ENCODE peak calls at places on chromosomes 13 and 19, in five cellular contexts. One of them, this sample, is unnamed.
A peak's percentile ranks its signal among the peaks of the same experiment; 100 is the strongest.

GRCh38 chr19:48854103-48854502 is 14.3 kb downstream of the PLEKHA4 start:
- DNase-seq in Peyer's patch: no peak
- DNase-seq in heart right ventricle: no peak
- DNase-seq in GM20000: no peak
- DNase-seq in GM12878: no peak
- DNase-seq in this sample: no peak

GRCh38 chr13:97268772-97269171 is 46.6 kb downstream of the MBNL2 start:
- DNase-seq in Peyer's patch: no peak
- DNase-seq in heart right ventricle: no peak
- DNase-seq in GM20000: no peak
- DNase-seq in GM12878: no peak
- DNase-seq in this sample: no peak

GRCh38 chr13:42973581-42973980 is 18.5 kb downstream of the EPSTI1 start:
- DNase-seq in Peyer's patch: no peak
- DNase-seq in heart right ventricle: no peak
- DNase-seq in GM20000: no peak
- DNase-seq in GM12878: no peak
- DNase-seq in this sample: no peak

GRCh38 chr19:6064016-6064702 is 46.1 kb downstream of the RFX2 start:
- DNase-seq in Peyer's patch: peak; percentile 46
- DNase-seq in heart right ventricle: no peak
- DNase-seq in GM20000: no peak
- DNase-seq in GM12878: no peak
- DNase-seq in this sample: no peak

GRCh38 chr13:25249001-25249543 is 38.2 kb downstream of the MTMR6 start:
- DNase-seq in Peyer's patch: no peak
- DNase-seq in heart right ventricle: no peak
- DNase-seq in GM20000: peak; percentile 24
- DNase-seq in GM12878: peak; percentile 17
- DNase-seq in this sample: peak; percentile 4

GRCh38 chr19:55384576-55385235 is 614 bp upstream of the TMEM238 start:
- DNase-seq in Peyer's patch: no peak
- DNase-seq in heart right ventricle: peak; percentile 32
- DNase-seq in GM20000: no peak
- DNase-seq in GM12878: no peak
- DNase-seq in this sample: peak; percentile 58

GRCh38 chr19:1514986-1515721 is 2.3 kb upstream of the ADAMTSL5 start:
- DNase-seq in Peyer's patch: no peak
- DNase-seq in heart right ventricle: no peak
- DNase-seq in GM20000: no peak
- DNase-seq in GM12878: no peak
- DNase-seq in this sample: no peak

GRCh38 chr13:46071590-46072249 is 19.2 kb upstream of the ZC3H13 start:
- DNase-seq in Peyer's patch: no peak
- DNase-seq in heart right ventricle: no peak
- DNase-seq in GM20000: peak; percentile 59
- DNase-seq in GM12878: peak; percentile 70
- DNase-seq in this sample: no peak

GRCh38 chr13:100636004-100636403 is 38.6 kb downstream of the TMTC4 start:
- DNase-seq in Peyer's patch: no peak
- DNase-seq in heart right ventricle: no peak
- DNase-seq in GM20000: no peak
- DNase-seq in GM12878: no peak
- DNase-seq in this sample: no peak

GRCh38 chr19:35529241-35530218 is 1.4 kb upstream of the SBSN start:
- DNase-seq in Peyer's patch: no peak
- DNase-seq in heart right ventricle: no peak
- DNase-seq in GM20000: no peak
- DNase-seq in GM12878: no peak
- DNase-seq in this sample: no peak

GRCh38 chr13:21297914-21298831 is 121.7 kb downstream of the MRPL57 start:
- DNase-seq in Peyer's patch: peak; percentile 92
- DNase-seq in heart right ventricle: peak; percentile 85
- DNase-seq in GM20000: peak; percentile 94
- DNase-seq in GM12878: peak; percentile 67
- DNase-seq in this sample: peak; percentile 87

GRCh38 chr13:94548382-94549240 is 47.3 kb downstream of the TGDS start:
- DNase-seq in Peyer's patch: peak; percentile 80
- DNase-seq in heart right ventricle: peak; percentile 47
- DNase-seq in GM20000: peak; percentile 27
- DNase-seq in GM12878: peak; percentile 8
- DNase-seq in this sample: peak; percentile 63

GRCh38 chr19:23440791-23441190 is 45.5 kb upstream of the ZNF91 start:
- DNase-seq in Peyer's patch: no peak
- DNase-seq in heart right ventricle: no peak
- DNase-seq in GM20000: no peak
- DNase-seq in GM12878: no peak
- DNase-seq in this sample: peak; percentile 37
- TF ChIP-seq CTCF in Peyer's patch: peak; percentile 28
- TF ChIP-seq CTCF in heart right ventricle: peak; percentile 31
- TF ChIP-seq CTCF in GM20000: peak; percentile 17
- TF ChIP-seq CTCF in GM12878: peak; percentile 2
- TF ChIP-seq CTCF in this sample: peak; percentile 60

DNA sequence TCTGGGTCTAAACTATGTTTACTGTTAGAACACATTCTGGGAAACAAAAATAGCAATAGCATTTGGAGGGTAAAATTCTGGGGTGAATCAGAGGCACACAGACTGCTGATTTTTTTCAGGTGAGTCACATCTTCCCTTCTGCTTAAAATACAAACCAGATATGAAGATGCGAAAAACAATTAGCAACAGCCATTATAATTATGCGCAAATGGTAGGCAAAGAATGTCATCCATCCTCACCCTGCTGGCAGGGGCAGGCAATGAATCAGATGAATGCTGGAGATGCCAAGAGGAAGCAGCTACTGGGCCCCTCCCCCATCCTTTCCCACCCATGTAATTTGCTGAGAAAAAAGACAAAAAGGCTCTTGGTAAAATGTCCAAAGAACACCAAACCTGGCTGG is 282.9 kb downstream of the KLF5 start:
- DNase-seq in Peyer's patch: no peak
- DNase-seq in heart right ventricle: no peak
- DNase-seq in GM20000: no peak
- DNase-seq in GM12878: no peak
- DNase-seq in this sample: no peak
- TF ChIP-seq CTCF in Peyer's patch: no peak
- TF ChIP-seq CTCF in heart right ventricle: no peak
- TF ChIP-seq CTCF in GM20000: no peak
- TF ChIP-seq CTCF in GM12878: no peak
- TF ChIP-seq CTCF in this sample: no peak

GRCh38 chr19:43950834-43951626 is at the start of gene ZNF221:
- DNase-seq in Peyer's patch: peak; percentile 94
- DNase-seq in heart right ventricle: peak; percentile 85
- DNase-seq in GM20000: peak; percentile 84
- DNase-seq in GM12878: peak; percentile 79
- DNase-seq in this sample: peak; percentile 81
- TF ChIP-seq CTCF in Peyer's patch: peak; percentile 41
- TF ChIP-seq CTCF in heart right ventricle: peak; percentile 77
- TF ChIP-seq CTCF in GM20000: no peak
- TF ChIP-seq CTCF in GM12878: peak; percentile 43
- TF ChIP-seq CTCF in this sample: no peak

DNA sequence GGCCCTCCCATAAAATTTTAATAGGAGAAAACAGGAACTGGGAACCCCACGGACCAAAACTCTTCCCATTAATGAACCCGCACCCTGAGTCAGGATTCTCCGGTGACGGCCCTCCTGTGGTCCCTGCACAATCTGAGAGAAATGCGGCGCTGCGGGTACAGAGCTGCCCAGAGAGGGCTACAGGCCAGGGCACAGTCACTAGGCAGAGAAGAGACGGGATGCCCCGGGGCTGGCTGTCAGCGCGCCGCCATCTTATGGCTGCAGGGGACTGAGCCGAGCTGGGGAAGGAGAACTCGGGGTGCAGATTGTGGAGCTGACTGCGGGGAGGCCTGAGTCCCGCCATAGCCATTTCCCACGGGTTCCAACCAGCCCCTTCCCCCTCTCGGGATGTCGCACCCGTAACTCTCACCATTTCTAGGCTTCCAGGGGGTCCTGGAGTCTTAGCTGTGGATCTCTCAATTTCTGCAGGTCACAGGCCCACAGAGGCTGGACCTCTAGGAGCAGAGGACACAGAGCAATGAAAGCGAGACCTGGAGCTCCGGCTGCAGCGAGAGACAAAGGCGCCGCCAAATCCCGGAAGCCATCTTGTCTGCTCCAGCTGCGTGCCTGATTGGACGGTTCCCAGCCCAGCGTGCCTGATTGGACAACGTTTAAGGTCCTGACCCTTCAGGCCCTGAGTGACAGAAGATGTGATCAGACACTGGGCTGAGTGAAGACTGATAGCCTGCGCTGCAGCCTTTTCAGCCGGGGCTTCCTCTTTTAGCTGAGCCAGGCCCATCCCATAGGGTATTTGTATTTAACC is at the start of gene ZNF675:
- DNase-seq in Peyer's patch: peak; percentile 97
- DNase-seq in heart right ventricle: peak; percentile 93
- DNase-seq in GM20000: peak; percentile 81
- DNase-seq in GM12878: peak; percentile 77
- DNase-seq in this sample: peak; percentile 95
- TF ChIP-seq CTCF in Peyer's patch: no peak
- TF ChIP-seq CTCF in heart right ventricle: no peak
- TF ChIP-seq CTCF in GM20000: no peak
- TF ChIP-seq CTCF in GM12878: no peak
- TF ChIP-seq CTCF in this sample: no peak

GRCh38 chr19:15702590-15702930 is 25.3 kb upstream of the OR10H2 start:
- DNase-seq in Peyer's patch: peak; percentile 92
- DNase-seq in heart right ventricle: peak; percentile 76
- DNase-seq in GM20000: no peak
- DNase-seq in GM12878: no peak
- DNase-seq in this sample: peak; percentile 57
- TF ChIP-seq CTCF in Peyer's patch: peak; percentile 53
- TF ChIP-seq CTCF in heart right ventricle: no peak
- TF ChIP-seq CTCF in GM20000: peak; percentile 11
- TF ChIP-seq CTCF in GM12878: peak; percentile 14
- TF ChIP-seq CTCF in this sample: no peak

DNA sequence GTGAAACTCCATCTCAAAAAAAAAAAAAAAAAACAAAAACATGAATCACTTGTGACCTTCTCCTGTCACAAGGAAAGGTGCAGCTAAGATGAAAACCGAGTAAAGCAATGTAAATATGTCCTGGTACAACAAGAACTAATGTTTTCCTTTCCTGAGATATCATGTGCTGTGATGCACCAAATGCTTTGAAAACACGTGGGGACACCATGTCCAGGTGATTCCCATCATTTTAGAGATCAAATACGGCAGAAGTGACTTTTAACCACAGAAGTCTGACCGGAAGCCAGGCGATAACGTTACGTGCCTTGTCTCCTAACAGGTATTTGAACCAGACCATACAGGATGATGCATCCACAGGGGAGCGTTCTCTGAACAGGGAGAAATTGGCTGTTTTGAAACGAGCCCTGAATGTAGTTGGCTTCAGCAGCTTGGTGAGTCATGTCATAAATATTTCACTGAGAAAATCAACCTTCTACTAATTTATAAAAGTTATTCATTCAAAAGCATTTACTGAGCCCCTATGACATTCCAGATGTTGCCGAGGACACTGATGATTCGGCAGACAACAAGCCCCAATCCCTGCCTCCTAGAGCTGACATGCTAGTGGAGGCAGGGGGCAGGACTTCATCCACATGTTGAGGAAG is 328.1 kb downstream of the MYO16 start:
- DNase-seq in Peyer's patch: no peak
- DNase-seq in heart right ventricle: no peak
- DNase-seq in GM20000: no peak
- DNase-seq in GM12878: no peak
- DNase-seq in this sample: no peak
- TF ChIP-seq CTCF in Peyer's patch: no peak
- TF ChIP-seq CTCF in heart right ventricle: no peak
- TF ChIP-seq CTCF in GM20000: no peak
- TF ChIP-seq CTCF in GM12878: no peak
- TF ChIP-seq CTCF in this sample: no peak

GRCh38 chr19:47024502-47024901 is 4.9 kb downstream of the NPAS1 start:
- DNase-seq in Peyer's patch: no peak
- DNase-seq in heart right ventricle: no peak
- DNase-seq in GM20000: no peak
- DNase-seq in GM12878: no peak
- DNase-seq in this sample: no peak

GRCh38 chr19:47021536-47022139 is 2.0 kb downstream of the NPAS1 start:
- DNase-seq in Peyer's patch: no peak
- DNase-seq in heart right ventricle: no peak
- DNase-seq in GM20000: peak; percentile 38
- DNase-seq in GM12878: no peak
- DNase-seq in this sample: no peak

GRCh38 chr19:47023448-47023794 is 3.8 kb downstream of the NPAS1 start:
- DNase-seq in Peyer's patch: no peak
- DNase-seq in heart right ventricle: no peak
- DNase-seq in GM20000: no peak
- DNase-seq in GM12878: no peak
- DNase-seq in this sample: no peak

GRCh38 chr19:47022140-47022536 is 2.5 kb downstream of the NPAS1 start:
- DNase-seq in Peyer's patch: no peak
- DNase-seq in heart right ventricle: no peak
- DNase-seq in GM20000: peak; percentile 38
- DNase-seq in GM12878: no peak
- DNase-seq in this sample: no peak

GRCh38 chr19:47022541-47023447 is 3.2 kb downstream of the NPAS1 start:
- DNase-seq in Peyer's patch: no peak
- DNase-seq in heart right ventricle: no peak
- DNase-seq in GM20000: no peak
- DNase-seq in GM12878: no peak
- DNase-seq in this sample: no peak
- TF ChIP-seq CTCF in Peyer's patch: no peak
- TF ChIP-seq CTCF in heart right ventricle: no peak
- TF ChIP-seq CTCF in GM20000: no peak
- TF ChIP-seq CTCF in GM12878: no peak
- TF ChIP-seq CTCF in this sample: no peak

This sample was measured in activated CD8-positive, alpha-beta T cell treated with anti-CD3 and anti-CD28 coated beads for 36 hours.